ENCODE peak calls at places on chromosomes 13 and 19, in six cellular contexts. O, K, V, Z, G and P are unnamed samples.

GRCh38 chr13:72198967-72199601 is 332.1 kb upstream of the DACH1 start:
- DNase-seq in O (no peak), K (no peak), V (no peak), Z (no peak), G (no peak), P (no peak)

GRCh38 chr13:110965038-110965754 is 50.3 kb upstream of the ANKRD10 start:
- DNase-seq in O (peak; percentile 45), K (no peak), V (no peak), Z (no peak), G (peak; percentile 98), P (no peak)

GRCh38 chr13:102914629-102914935 is 68.8 kb downstream of the ERCC5 start:
- DNase-seq in O (no peak), K (no peak), V (no peak), Z (no peak), G (no peak), P (no peak)

GRCh38 chr19:2247433-2248101 is 1.6 kb upstream of the AMH start:
- DNase-seq in O (no peak), K (no peak), V (no peak), Z (no peak), G (no peak), P (no peak)

GRCh38 chr19:34253711-34254551 is 423 bp upstream of the GARRE1 start:
- DNase-seq in O (no peak), K (peak; percentile 41), V (peak; percentile 96), Z (peak; percentile 91), G (peak; percentile 86), P (peak; percentile 88)

GRCh38 chr13:108902557-108903155 is 273.2 kb downstream of the MYO16 start:
- DNase-seq in O (no peak), K (no peak), V (no peak), Z (no peak), G (no peak), P (no peak)

GRCh38 chr13:101917475-101917810 is 465.0 kb downstream of the ITGBL1 start:
- DNase-seq in O (no peak), K (no peak), V (peak; percentile 62), Z (no peak), G (no peak), P (no peak)

GRCh38 chr13:73168993-73169401 is 110.2 kb downstream of the KLF5 start:
- DNase-seq in O (no peak), K (no peak), V (no peak), Z (no peak), G (peak; percentile 81), P (no peak)

GRCh38 chr19:1970806-1971502 is 30.0 kb downstream of the CSNK1G2 start:
- DNase-seq in O (no peak), K (no peak), V (no peak), Z (no peak), G (no peak), P (no peak)

GRCh38 chr19:41016488-41017071 is 25.5 kb downstream of the CYP2B6 start:
- DNase-seq in O (no peak), K (no peak), V (no peak), Z (no peak), G (no peak), P (no peak)

GRCh38 chr19:50777830-50778303 is 7.6 kb downstream of the GPR32 start:
- DNase-seq in O (no peak), K (no peak), V (peak; percentile 63), Z (peak; percentile 48), G (no peak), P (no peak)

GRCh38 chr19:47272448-47273312 is 2.0 kb upstream of the INAFM1 start:
- DNase-seq in O (no peak), K (no peak), V (peak; percentile 78), Z (peak; percentile 58), G (peak; percentile 42), P (peak; percentile 69)

GRCh38 chr19:40231544-40232424 is 5.3 kb upstream of the CCNP start:
- DNase-seq in O (no peak), K (peak; percentile 35), V (no peak), Z (peak; percentile 54), G (no peak), P (peak; percentile 63)

GRCh38 chr13:76020421-76020955 is 384.4 kb downstream of the LMO7 start:
- DNase-seq in O (no peak), K (no peak), V (no peak), Z (no peak), G (no peak), P (no peak)

GRCh38 chr13:45448965-45449559 is 15.7 kb upstream of the COG3 start:
- DNase-seq in O (no peak), K (no peak), V (no peak), Z (no peak), G (no peak), P (no peak)

GRCh38 chr13:98672947-98673545 is 79.4 kb downstream of the SLC15A1 start:
- DNase-seq in O (peak; percentile 52), K (peak; percentile 39), V (no peak), Z (peak; percentile 91), G (peak; percentile 93), P (peak; percentile 81)

GRCh38 chr13:42394361-42395065 is 122.6 kb downstream of the AKAP11 start:
- DNase-seq in O (no peak), K (no peak), V (no peak), Z (no peak), G (no peak), P (no peak)

GRCh38 chr19:45419396-45419795 is 4.3 kb downstream of the ERCC1 start:
- DNase-seq in O (no peak), K (no peak), V (no peak), Z (peak; percentile 2), G (no peak), P (no peak)

GRCh38 chr13:102039264-102039663 is 362.6 kb downstream of the FGF14 start:
- DNase-seq in O (no peak), K (no peak), V (no peak), Z (no peak), G (no peak), P (no peak)

GRCh38 chr19:917323-918151 is at the start of gene KISS1R:
- DNase-seq in O (no peak), K (no peak), V (peak; percentile 90), Z (no peak), G (no peak), P (peak; percentile 59)

GRCh38 chr19:33916792-33917191 is 120.1 kb downstream of the KCTD15 start:
- DNase-seq in O (no peak), K (no peak), V (no peak), Z (no peak), G (no peak), P (no peak)

GRCh38 chr13:99875391-99875790 is 96.2 kb downstream of the ZIC5 start:
- DNase-seq in O (no peak), K (no peak), V (no peak), Z (no peak), G (no peak), P (no peak)

GRCh38 chr13:30968734-30969335 is 36.4 kb downstream of the TEX26 start:
- DNase-seq in O (no peak), K (no peak), V (no peak), Z (peak; percentile 56), G (no peak), P (peak; percentile 26)

GRCh38 chr19:10104665-10105221 is 1.4 kb upstream of the PPAN start:
- DNase-seq in O (no peak), K (no peak), V (peak; percentile 55), Z (no peak), G (no peak), P (no peak)

GRCh38 chr13:99386495-99386894 is 79.3 kb upstream of the GPR183 start:
- DNase-seq in O (no peak), K (no peak), V (no peak), Z (no peak), G (no peak), P (no peak)

GRCh38 chr19:6470173-6470572 is 6.1 kb downstream of the CRB3 start:
- DNase-seq in O (no peak), K (no peak), V (no peak), Z (no peak), G (no peak), P (no peak)

GRCh38 chr19:8137425-8137824 is 12.0 kb downstream of the FBN3 start:
- DNase-seq in O (no peak), K (no peak), V (no peak), Z (no peak), G (no peak), P (no peak)

GRCh38 chr19:23283925-23284324 is 33.7 kb upstream of the ZNF724 start:
- DNase-seq in O (no peak), K (peak; percentile 70), V (no peak), Z (peak; percentile 61), G (peak; percentile 26), P (peak; percentile 54)

GRCh38 chr19:35265126-35265995 is 3.4 kb upstream of the USF2 start:
- DNase-seq in O (no peak), K (no peak), V (peak; percentile 47), Z (peak; percentile 12), G (peak; percentile 9), P (no peak)

GRCh38 chr19:43699506-43700367 is 16.1 kb upstream of the IRGC start:
- DNase-seq in O (no peak), K (peak; percentile 16), V (peak; percentile 83), Z (peak; percentile 41), G (no peak), P (peak; percentile 39)

GRCh38 chr13:39602614-39603366 is at the start of gene LHFPL6:
- DNase-seq in O (no peak), K (no peak), V (peak; percentile 92), Z (peak; percentile 94), G (no peak), P (peak; percentile 93)

GRCh38 chr13:97254809-97255208 is 32.7 kb downstream of the MBNL2 start:
- DNase-seq in O (no peak), K (no peak), V (no peak), Z (peak; percentile 34), G (peak; percentile 65), P (no peak)

GRCh38 chr13:78742659-78743058 is 83.7 kb upstream of the OBI1 start:
- DNase-seq in O (no peak), K (no peak), V (no peak), Z (no peak), G (no peak), P (no peak)

GRCh38 chr19:42140125-42140754 is 8.0 kb upstream of the POU2F2 start:
- DNase-seq in O (no peak), K (no peak), V (no peak), Z (peak; percentile 85), G (peak; percentile 74), P (peak; percentile 85)

GRCh38 chr13:26442541-26442940 is 114.9 kb upstream of the WASF3 start:
- DNase-seq in O (no peak), K (no peak), V (no peak), Z (peak; percentile 83), G (no peak), P (peak; percentile 46)

GRCh38 chr13:34351134-34351533 is 533.2 kb downstream of the RFC3 start:
- DNase-seq in O (no peak), K (no peak), V (no peak), Z (no peak), G (no peak), P (no peak)

GRCh38 chr19:15286688-15287355 is 45.5 kb downstream of the BRD4 start:
- DNase-seq in O (no peak), K (no peak), V (no peak), Z (no peak), G (no peak), P (no peak)

GRCh38 chr19:56423985-56424353 is 19.8 kb downstream of the ZNF583 start:
- DNase-seq in O (no peak), K (no peak), V (no peak), Z (no peak), G (peak; percentile 15), P (no peak)

GRCh38 chr13:76053181-76053580 is 417.1 kb downstream of the LMO7 start:
- DNase-seq in O (no peak), K (no peak), V (no peak), Z (no peak), G (no peak), P (no peak)

GRCh38 chr19:7722231-7722651 is 9.7 kb downstream of the CLEC4G start:
- DNase-seq in O (no peak), K (no peak), V (no peak), Z (no peak), G (no peak), P (no peak)